ENCODE peak calls at places on chromosomes 7 and 10, in seven cellular contexts. U is spleen, W is prostate gland, O is ovary, X is heart left ventricle, Q is lower leg skin, D is breast epithelium. M is an unnamed sample.

GRCh38 chr7:38162036-38162435 is 16.0 kb upstream of the STARD3NL start:
- DNase-seq in U (no peak), W (no peak), O (no peak), X (no peak), Q (no peak), D (no peak), M (no peak)

GRCh38 chr7:107972075-107972482 is 30.9 kb downstream of the LAMB1 start:
- DNase-seq in U (no peak), W (no peak), O (no peak), X (no peak), Q (peak; percentile 73), D (no peak), M (no peak)

GRCh38 chr7:118573065-118573464 is 348.6 kb downstream of the ANKRD7 start:
- DNase-seq in U (no peak), W (peak; percentile 5), O (no peak), X (no peak), Q (no peak), D (no peak), M (no peak)

GRCh38 chr10:128709975-128710794 is 584.0 kb upstream of the MKI67 start:
- DNase-seq in U (no peak), W (no peak), O (no peak), X (no peak), Q (no peak), D (no peak), M (no peak)

GRCh38 chr10:57692255-57692980 is 575.3 kb downstream of the IPMK start:
- DNase-seq in U (no peak), W (no peak), O (no peak), X (no peak), Q (no peak), D (no peak), M (no peak)

GRCh38 chr7:876972-877311 is 588 bp downstream of the GET4 start:
- DNase-seq in U (no peak), W (no peak), O (no peak), X (no peak), Q (peak; percentile 47), D (no peak), M (no peak)

GRCh38 chr7:27576360-27576944 is 86.2 kb downstream of the HIBADH start:
- DNase-seq in U (no peak), W (peak; percentile 47), O (no peak), X (no peak), Q (no peak), D (no peak), M (no peak)

GRCh38 chr7:55107946-55108345 is 89.1 kb downstream of the EGFR start:
- DNase-seq in U (no peak), W (no peak), O (no peak), X (no peak), Q (no peak), D (no peak), M (no peak)

GRCh38 chr10:32937824-32938482 is 20.1 kb downstream of the ITGB1 start:
- DNase-seq in U (peak; percentile 47), W (no peak), O (no peak), X (no peak), Q (no peak), D (no peak), M (no peak)

GRCh38 chr7:24885305-24885704 is 94.7 kb downstream of the OSBPL3 start:
- DNase-seq in U (no peak), W (no peak), O (no peak), X (no peak), Q (no peak), D (no peak), M (no peak)

GRCh38 chr10:22611425-22612111 is 102.8 kb downstream of the PIP4K2A start:
- DNase-seq in U (no peak), W (no peak), O (no peak), X (no peak), Q (no peak), D (no peak), M (no peak)

GRCh38 chr10:124092270-124093075 is 925 bp downstream of the CHST15 start:
- DNase-seq in U (peak; percentile 96), W (peak; percentile 40), O (peak; percentile 77), X (peak; percentile 71), Q (no peak), D (no peak), M (no peak)

GRCh38 chr10:91198781-91199180 is 21.7 kb upstream of the PCGF5 start:
- DNase-seq in U (no peak), W (peak; percentile 10), O (no peak), X (no peak), Q (peak; percentile 36), D (no peak), M (no peak)

GRCh38 chr10:133364645-133365431 is 7.0 kb upstream of the FUOM start:
- DNase-seq in U (no peak), W (no peak), O (no peak), X (no peak), Q (no peak), D (no peak), M (no peak)

GRCh38 chr7:137754076-137754851 is 92.5 kb downstream of the DGKI start:
- DNase-seq in U (no peak), W (no peak), O (no peak), X (peak; percentile 32), Q (no peak), D (no peak), M (no peak)

GRCh38 chr7:152909280-152909679 is 149.7 kb downstream of the ACTR3B start:
- DNase-seq in U (no peak), W (no peak), O (no peak), X (no peak), Q (no peak), D (no peak), M (no peak)

GRCh38 chr7:69147631-69148030 is 450.6 kb upstream of the AUTS2 start:
- DNase-seq in U (no peak), W (no peak), O (no peak), X (no peak), Q (no peak), D (no peak), M (no peak)

GRCh38 chr10:132163278-132163765 is 23.4 kb upstream of the DPYSL4 start:
- DNase-seq in U (peak; percentile 73), W (peak; percentile 48), O (no peak), X (peak; percentile 46), Q (no peak), D (no peak), M (no peak)

GRCh38 chr10:48658243-48658888 is 26.3 kb upstream of the WDFY4 start:
- DNase-seq in U (peak; percentile 92), W (peak; percentile 50), O (peak; percentile 74), X (peak; percentile 84), Q (peak; percentile 54), D (peak; percentile 76), M (peak; percentile 92)

GRCh38 chr7:26513948-26514347 is 222.3 kb downstream of the SNX10 start:
- DNase-seq in U (no peak), W (no peak), O (no peak), X (no peak), Q (no peak), D (no peak), M (no peak)

GRCh38 chr10:125144693-125145623 is 15.4 kb downstream of the CTBP2 start:
- DNase-seq in U (no peak), W (no peak), O (no peak), X (peak; percentile 62), Q (no peak), D (no peak), M (no peak)

GRCh38 chr7:3105856-3106255 is 62.2 kb upstream of the CARD11 start:
- DNase-seq in U (no peak), W (no peak), O (no peak), X (no peak), Q (no peak), D (peak; percentile 2), M (no peak)

GRCh38 chr7:1460757-1461639 is 1.7 kb upstream of the MICALL2 start:
- DNase-seq in U (peak; percentile 89), W (peak; percentile 29), O (peak; percentile 60), X (peak; percentile 72), Q (peak; percentile 51), D (peak; percentile 69), M (peak; percentile 92)

GRCh38 chr10:125882596-125882995 is 1.5 kb upstream of the DHX32 start:
- DNase-seq in U (no peak), W (no peak), O (no peak), X (no peak), Q (no peak), D (no peak), M (no peak)

GRCh38 chr7:151905322-151905721 is 28.4 kb upstream of the PRKAG2 start:
- DNase-seq in U (peak; percentile 61), W (no peak), O (no peak), X (no peak), Q (no peak), D (no peak), M (no peak)

GRCh38 chr10:116470768-116471415 is 43.2 kb downstream of the PNLIPRP3 start:
- DNase-seq in U (no peak), W (no peak), O (no peak), X (no peak), Q (no peak), D (no peak), M (no peak)

GRCh38 chr7:150945853-150946825 is 32.0 kb downstream of the KCNH2 start:
- DNase-seq in U (peak; percentile 71), W (no peak), O (no peak), X (peak; percentile 83), Q (no peak), D (peak; percentile 51), M (no peak)

DNA sequence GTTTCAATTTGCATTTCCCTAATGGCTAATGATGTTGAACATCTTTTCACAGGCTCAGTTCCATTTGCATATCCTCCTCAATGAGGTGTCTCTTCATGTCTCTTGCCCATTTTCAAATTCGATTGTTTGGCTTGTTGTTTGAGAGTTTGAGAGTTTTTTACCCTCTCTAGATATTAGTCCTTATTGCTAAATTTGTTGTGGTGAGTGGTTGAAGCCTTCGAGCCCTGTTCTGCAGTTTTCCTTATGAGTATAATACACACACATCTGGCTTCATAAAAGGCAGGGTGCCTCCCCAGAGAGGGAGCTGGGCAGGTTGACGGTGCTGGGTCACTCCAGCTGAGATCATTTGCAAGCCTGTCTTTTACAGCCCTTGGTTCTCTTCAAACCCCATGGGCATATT is 65.1 kb downstream of the RGS10 start:
- DNase-seq in U (peak; percentile 49), W (no peak), O (no peak), X (no peak), Q (no peak), D (no peak), M (no peak)
- TF ChIP-seq POLR2A in U (no peak), W (no peak), O (no peak), X (no peak), Q (no peak), D (no peak), M (no peak)

GRCh38 chr7:74453321-74454011 is at the start of gene GTF2IRD1:
- DNase-seq in U (no peak), W (peak; percentile 79), O (peak; percentile 82), X (peak; percentile 73), Q (peak; percentile 68), D (peak; percentile 69), M (peak; percentile 93)
- H3K4me3 ChIP-seq in U (peak within 1 kb of the TSS; percentile 68), W (peak within 1 kb of the TSS; percentile 85), O (peak within 1 kb of the TSS; percentile 44), X (peak within 1 kb of the TSS; percentile 84), Q (peak within 1 kb of the TSS; percentile 61), D (peak within 1 kb of the TSS; percentile 79), M (peak within 1 kb of the TSS; percentile 82)

DNA sequence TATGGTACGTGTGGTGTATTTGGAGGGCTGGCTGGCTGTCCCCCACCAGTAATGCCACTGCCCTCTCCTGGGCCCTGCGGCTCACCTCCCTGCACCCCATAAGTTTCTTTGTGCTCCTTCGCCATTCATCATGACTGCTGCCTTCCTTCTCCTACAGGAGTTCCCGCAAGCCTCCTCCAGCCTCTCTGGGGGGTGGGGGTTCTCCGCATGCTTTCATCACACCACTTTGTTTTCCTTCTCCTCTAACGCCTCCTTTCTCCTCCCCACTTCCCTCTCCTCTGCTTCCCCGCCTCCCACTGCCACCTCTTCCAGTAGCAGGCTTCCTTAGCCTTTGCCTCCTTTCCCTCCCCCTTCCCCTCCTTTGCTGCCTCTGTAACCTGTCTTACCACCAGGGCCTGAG is 58.1 kb downstream of the PAX2 start:
- DNase-seq in U (no peak), W (no peak), O (no peak), X (no peak), Q (no peak), D (peak; percentile 14), M (no peak)
- TF ChIP-seq POLR2A in U (no peak), W (no peak), O (no peak), X (no peak), Q (no peak), D (no peak), M (no peak)

GRCh38 chr7:121005996-121006565 is 17.6 kb downstream of the CPED1 start:
- DNase-seq in U (no peak), W (no peak), O (no peak), X (no peak), Q (no peak), D (no peak), M (no peak)
- H3K4me3 ChIP-seq in U (no peak overlapping the region), W (no peak overlapping the region), O (no peak overlapping the region), X (no peak overlapping the region), Q (no peak overlapping the region), D (no peak overlapping the region), M (no peak overlapping the region)

M was measured in esophagus muscularis mucosa.